ENCODE peak calls at places on chromosomes 1 and 21, in seven cellular contexts. L is GM12891, S is K562, K is GM12878, U is SK-N-SH, G is H1, Y is HepG2. N is an unnamed sample.

GRCh38 chr1:211319892-211320291 is 6.7 kb upstream of the TRAF5 start:
- DNase-seq in K (no peak), G (no peak), Y (no peak), S (no peak), L (no peak), U (no peak), N (no peak)

GRCh38 chr1:55815745-55816455 is 600.7 kb upstream of the USP24 start:
- DNase-seq in L (no peak), G (no peak), K (no peak), U (no peak), S (no peak), Y (no peak), N (no peak)

GRCh38 chr1:78426398-78426797 is 64.4 kb upstream of the PTGFR start:
- DNase-seq in K (no peak), U (no peak), L (no peak), S (no peak), G (no peak), Y (no peak), N (no peak)

GRCh38 chr1:212916395-212917133 is 33.8 kb upstream of the VASH2 start:
- DNase-seq in Y (peak), S (peak), G (peak), L (no peak), K (no peak), U (no peak), N (no peak)

GRCh38 chr1:116345830-116346229 is 27.2 kb upstream of the ATP1A1 start:
- DNase-seq in L (no peak), K (no peak), G (no peak), S (no peak), U (peak), Y (no peak), N (no peak)

GRCh38 chr1:20110679-20111078 is 8.7 kb downstream of the PLA2G2D start:
- DNase-seq in Y (peak), L (no peak), K (no peak), U (no peak), G (no peak), S (no peak), N (no peak)

GRCh38 chr1:67732750-67733151 is 47.8 kb downstream of the GADD45A start:
- DNase-seq in Y (no peak), S (no peak), K (peak), L (no peak), U (no peak), G (peak), N (no peak)

GRCh38 chr21:33510826-33511225 is 19.3 kb upstream of the DNAJC28 start:
- DNase-seq in G (no peak), Y (no peak), U (no peak), S (peak), K (no peak), L (no peak), N (no peak)

GRCh38 chr1:67479146-67479891 is 49.1 kb upstream of the SERBP1 start:
- DNase-seq in U (no peak), K (no peak), S (peak), G (no peak), L (no peak), Y (no peak), N (no peak)

GRCh38 chr1:106978477-106979322 is 77.8 kb upstream of the PRMT6 start:
- DNase-seq in U (peak), S (no peak), G (no peak), L (no peak), K (no peak), Y (no peak), N (no peak)

GRCh38 chr1:80153762-80154555 is 1147.4 kb upstream of the ADGRL4 start:
- DNase-seq in G (peak), S (no peak), K (no peak), L (no peak), Y (no peak), U (no peak), N (no peak)

GRCh38 chr1:212955098-212955497 is 4.8 kb downstream of the VASH2 start:
- DNase-seq in K (peak), S (no peak), Y (no peak), L (no peak), G (no peak), U (no peak), N (no peak)

GRCh38 chr1:47226121-47226977 is 5.7 kb downstream of the TAL1 start:
- DNase-seq in K (no peak), S (peak), L (no peak), G (no peak), Y (no peak), U (no peak), N (no peak)
- TF ChIP-seq TAF1 in K (no peak), S (no peak), L (no peak), G (no peak), Y (no peak), U (no peak), N (no peak)

GRCh38 chr1:12202577-12202976 is 27.3 kb upstream of the VPS13D start:
- DNase-seq in G (no peak), U (no peak), L (no peak), K (no peak), Y (no peak), S (no peak), N (no peak)

GRCh38 chr1:12203216-12204007 is 26.4 kb upstream of the VPS13D start:
- DNase-seq in S (no peak), L (no peak), K (no peak), G (no peak), U (peak), Y (no peak), N (no peak)

GRCh38 chr1:12204754-12205658 is 24.8 kb upstream of the VPS13D start:
- DNase-seq in L (no peak), U (peak), Y (no peak), S (no peak), K (no peak), G (no peak), N (no peak)

GRCh38 chr1:12202190-12202497 is 27.7 kb upstream of the VPS13D start:
- DNase-seq in K (no peak), G (no peak), Y (no peak), L (no peak), S (no peak), U (peak), N (no peak)

GRCh38 chr1:12204140-12204539 is 25.7 kb upstream of the VPS13D start:
- DNase-seq in L (no peak), U (no peak), S (no peak), K (no peak), G (no peak), Y (no peak), N (no peak)
- TF ChIP-seq TAF1 in L (no peak), U (no peak), S (no peak), K (no peak), G (no peak), Y (no peak), N (no peak)

GRCh38 chr1:18072066-18072465 is 35.5 kb upstream of the IGSF21 start:
- DNase-seq in S (no peak), L (no peak), K (no peak), G (no peak), Y (no peak), U (no peak), N (no peak)
- TF ChIP-seq TAF1 in S (no peak), L (no peak), K (no peak), G (no peak), Y (no peak), U (no peak), N (no peak)

GRCh38 chr21:27265492-27265891 is 298.6 kb upstream of the ADAMTS5 start:
- DNase-seq in U (no peak), G (no peak), L (no peak), Y (no peak), S (no peak), K (no peak), N (no peak)

GRCh38 chr21:27268290-27268689 is 301.4 kb upstream of the ADAMTS5 start:
- DNase-seq in G (no peak), L (no peak), K (no peak), U (no peak), Y (no peak), S (no peak), N (no peak)

GRCh38 chr21:27275294-27275927 is 308.5 kb upstream of the ADAMTS5 start:
- DNase-seq in Y (no peak), K (no peak), U (peak), G (no peak), L (no peak), S (no peak), N (no peak)

GRCh38 chr21:27269646-27270045 is 302.8 kb upstream of the ADAMTS5 start:
- DNase-seq in G (no peak), U (no peak), L (no peak), Y (no peak), S (no peak), K (no peak), N (no peak)
- TF ChIP-seq TAF1 in G (no peak), U (no peak), L (no peak), Y (no peak), S (no peak), K (no peak), N (no peak)

GRCh38 chr1:53442297-53442696 is 16.9 kb upstream of the DMRTB1 start:
- DNase-seq in L (no peak), K (no peak), U (no peak), S (no peak), Y (no peak), G (peak), N (no peak)
- TF ChIP-seq TAF1 in L (no peak), K (no peak), U (no peak), S (no peak), Y (no peak), G (no peak), N (no peak)

GRCh38 chr1:75765697-75766355 is 20.2 kb upstream of the RABGGTB start:
- DNase-seq in L (no peak), S (no peak), Y (no peak), K (no peak), U (no peak), G (no peak), N (no peak)
- TF ChIP-seq TAF1 in L (no peak), S (no peak), Y (no peak), K (no peak), U (no peak), G (no peak), N (no peak)

DNA sequence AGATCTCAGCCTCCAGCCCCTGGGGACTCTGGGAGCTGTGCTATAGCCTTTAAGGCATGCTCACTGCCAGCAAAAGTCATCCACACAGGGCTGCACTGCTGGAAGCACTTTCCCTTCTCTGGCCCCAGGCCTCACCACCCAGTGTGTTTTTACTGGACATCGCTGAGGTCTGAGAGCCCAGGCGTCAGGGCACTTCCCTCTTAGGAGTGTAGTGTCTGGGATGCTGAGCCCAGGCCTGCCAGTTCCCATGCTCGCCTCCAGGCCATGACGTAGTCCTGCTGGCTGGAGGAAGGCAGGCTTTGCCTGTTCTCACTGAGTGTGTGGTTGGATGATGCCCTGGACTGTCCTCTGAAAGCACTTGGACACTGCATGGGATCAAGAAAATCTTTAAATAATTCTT is 101.2 kb downstream of the GDAP2 start:
- DNase-seq in U (peak), K (no peak), L (no peak), S (no peak), G (no peak), Y (no peak), N (no peak)
- TF ChIP-seq TAF1 in U (no peak), K (no peak), L (no peak), S (no peak), G (no peak), Y (no peak), N (no peak)

GRCh38 chr1:65147424-65148177 is 402 bp upstream of the AK4 start:
- DNase-seq in Y (no peak), G (peak), S (peak), L (peak), K (no peak), U (peak), N (peak)
- TF ChIP-seq TAF1 in Y (no peak), G (no peak), S (peak), L (no peak), K (peak), U (no peak), N (no peak)

GRCh38 chr1:15975805-15976680 is at the start of gene ZBTB17:
- DNase-seq in S (peak), G (peak), Y (peak), K (peak), U (peak), L (peak), N (peak)

GRCh38 chr1:15975358-15975804 is 520 bp downstream of the ZBTB17 start:
- DNase-seq in Y (peak), K (peak), S (peak), L (peak), U (peak), G (peak), N (peak)

GRCh38 chr1:15973772-15974171 is 2.1 kb downstream of the ZBTB17 start:
- DNase-seq in S (no peak), K (no peak), Y (no peak), L (no peak), G (no peak), U (no peak), N (no peak)

GRCh38 chr1:15972409-15972808 is 3.5 kb downstream of the ZBTB17 start:
- DNase-seq in L (no peak), G (no peak), Y (no peak), U (no peak), S (no peak), K (no peak), N (no peak)

DNA sequence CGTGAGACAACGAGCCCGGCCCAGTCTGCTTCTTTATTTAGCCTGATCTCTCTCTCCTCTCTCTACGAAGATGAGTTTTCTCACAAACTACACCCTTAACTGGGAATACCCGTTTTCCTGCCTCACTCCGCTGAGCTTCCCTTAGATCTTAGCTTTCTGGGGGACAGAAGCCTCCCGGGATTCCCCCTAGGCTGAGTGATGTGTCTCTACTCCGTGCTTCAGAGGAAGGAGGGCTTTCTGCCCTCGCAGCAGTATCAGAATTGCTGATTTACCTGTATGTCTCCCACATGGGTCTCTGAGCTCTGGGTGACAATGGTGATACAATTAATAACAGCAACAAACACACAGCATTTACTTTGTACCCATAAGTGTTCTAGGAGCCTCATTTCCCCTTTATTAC is 1.0 kb downstream of the ZBTB17 start:
- DNase-seq in Y (no peak), L (no peak), U (no peak), S (no peak), K (no peak), G (no peak), N (no peak)
- TF ChIP-seq TAF1 in Y (no peak), L (no peak), U (no peak), S (no peak), K (no peak), G (no peak), N (no peak)